ENCODE peak calls at places on chromosomes 3 and 15, in four cellular contexts. One of them, this sample, is unnamed.

GRCh38 chr3:40930131-40930538 is 269.2 kb upstream of the CTNNB1 start:
- DNase-seq in AG10803: no peak
- DNase-seq in AG09309: no peak
- DNase-seq in foreskin fibroblast: no peak
- DNase-seq in this sample: peak

GRCh38 chr15:44081223-44082013 is 113.7 kb downstream of the FRMD5 start:
- DNase-seq in AG10803: peak
- DNase-seq in AG09309: no peak
- DNase-seq in foreskin fibroblast: peak
- DNase-seq in this sample: peak

GRCh38 chr15:31930967-31931366 is 99.3 kb upstream of the CHRNA7 start:
- DNase-seq in AG10803: no peak
- DNase-seq in AG09309: no peak
- DNase-seq in foreskin fibroblast: no peak
- DNase-seq in this sample: no peak

GRCh38 chr3:37183976-37184375 is 9.6 kb upstream of the LRRFIP2 start:
- DNase-seq in AG10803: peak
- DNase-seq in AG09309: no peak
- DNase-seq in foreskin fibroblast: no peak
- DNase-seq in this sample: peak

GRCh38 chr15:70151441-70151840 is 53.7 kb upstream of the TLE3 start:
- DNase-seq in AG10803: no peak
- DNase-seq in AG09309: no peak
- DNase-seq in foreskin fibroblast: no peak
- DNase-seq in this sample: no peak

GRCh38 chr15:93451265-93451664 is 362.3 kb upstream of the RGMA start:
- DNase-seq in AG10803: no peak
- DNase-seq in AG09309: no peak
- DNase-seq in foreskin fibroblast: no peak
- DNase-seq in this sample: no peak

GRCh38 chr15:40192942-40193341 is 32.1 kb downstream of the BUB1B start:
- DNase-seq in AG10803: peak
- DNase-seq in AG09309: no peak
- DNase-seq in foreskin fibroblast: peak
- DNase-seq in this sample: peak

GRCh38 chr3:32719335-32719734 is 34.3 kb downstream of the CNOT10 start:
- DNase-seq in AG10803: no peak
- DNase-seq in AG09309: no peak
- DNase-seq in foreskin fibroblast: no peak
- DNase-seq in this sample: no peak

GRCh38 chr15:65081270-65081669 is 4.7 kb downstream of the KBTBD13 start:
- DNase-seq in AG10803: no peak
- DNase-seq in AG09309: no peak
- DNase-seq in foreskin fibroblast: no peak
- DNase-seq in this sample: no peak

GRCh38 chr15:64500695-64501395 is 40.5 kb downstream of the ZNF609 start:
- DNase-seq in AG10803: no peak
- DNase-seq in AG09309: no peak
- DNase-seq in foreskin fibroblast: no peak
- DNase-seq in this sample: no peak

GRCh38 chr15:81502436-81502835 is 128.4 kb upstream of the TMC3 start:
- DNase-seq in AG10803: no peak
- DNase-seq in AG09309: no peak
- DNase-seq in foreskin fibroblast: no peak
- DNase-seq in this sample: no peak

DNA sequence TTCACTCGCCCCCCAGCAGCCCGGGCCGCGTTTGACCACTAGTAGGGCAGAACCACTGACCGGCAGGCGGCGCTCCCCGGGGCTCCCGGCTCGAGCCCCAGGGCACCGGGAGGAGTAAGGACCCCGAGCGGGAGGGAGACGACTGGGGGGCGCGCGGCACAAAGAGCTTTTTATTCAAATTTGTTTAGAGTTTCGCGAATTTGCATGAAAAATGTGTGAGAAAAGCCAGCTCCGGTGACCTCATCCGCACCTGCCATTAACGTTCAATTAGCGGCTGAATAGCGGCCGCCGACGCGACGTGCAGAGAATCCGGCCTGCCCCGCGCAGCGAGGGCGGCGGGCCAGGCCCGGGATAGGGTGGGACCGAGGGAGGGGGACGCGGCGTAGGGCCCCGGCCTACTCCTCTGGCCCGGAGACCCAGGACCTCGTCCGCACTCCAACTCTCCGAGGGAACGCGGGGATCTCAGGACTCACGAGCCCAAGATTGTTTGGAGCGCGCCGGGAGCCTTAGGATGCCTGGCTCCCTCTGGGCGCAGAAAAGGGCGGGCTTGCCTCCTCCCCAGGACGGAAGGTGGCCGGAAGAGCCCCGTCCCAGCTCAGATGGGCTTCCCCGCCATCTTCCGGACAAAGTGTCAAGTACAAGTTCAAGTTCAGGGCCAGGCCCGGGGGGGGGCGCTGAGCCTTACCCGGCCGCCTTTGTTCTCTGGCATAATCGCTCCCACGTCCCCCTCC is 64.9 kb upstream of the POLG start:
- DNase-seq in AG10803: no peak
- DNase-seq in AG09309: no peak
- DNase-seq in foreskin fibroblast: no peak
- DNase-seq in this sample: no peak
- H3K4me3 ChIP-seq in AG10803: peak
- H3K4me3 ChIP-seq in AG09309: peak
- H3K4me3 ChIP-seq in foreskin fibroblast: no peak
- H3K4me3 ChIP-seq in this sample: no peak

GRCh38 chr3:154781595-154781994 is 298.5 kb upstream of the MME start:
- DNase-seq in AG10803: no peak
- DNase-seq in AG09309: no peak
- DNase-seq in foreskin fibroblast: no peak
- DNase-seq in this sample: no peak
- TF ChIP-seq CTCF in AG10803: peak
- TF ChIP-seq CTCF in AG09309: no peak
- TF ChIP-seq CTCF in foreskin fibroblast: no peak
- TF ChIP-seq CTCF in this sample: peak

DNA sequence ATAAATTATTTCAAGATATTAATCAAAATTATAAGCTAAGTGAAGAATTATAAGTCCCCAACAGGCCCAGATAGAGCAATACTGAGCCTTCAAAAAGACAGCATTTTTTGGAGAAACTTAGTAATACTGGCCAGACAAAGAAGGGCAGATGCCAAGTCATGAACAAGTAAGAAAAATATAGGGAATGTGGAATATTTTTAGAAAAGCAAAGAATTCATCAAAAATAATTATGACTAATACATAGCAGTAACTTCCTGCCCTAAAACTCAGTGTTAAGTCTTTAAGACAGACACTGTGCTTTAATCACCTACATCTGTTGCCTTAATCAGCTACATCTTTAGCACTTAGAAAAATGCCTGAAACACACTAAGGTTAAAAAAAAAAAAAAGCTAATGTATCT is 31.2 kb downstream of the DPH6 start:
- DNase-seq in AG10803: peak
- DNase-seq in AG09309: peak
- DNase-seq in foreskin fibroblast: peak
- DNase-seq in this sample: peak
- H3K4me3 ChIP-seq in AG10803: no peak
- H3K4me3 ChIP-seq in AG09309: no peak
- H3K4me3 ChIP-seq in foreskin fibroblast: no peak
- H3K4me3 ChIP-seq in this sample: no peak

GRCh38 chr3:165622356-165622755 is 214.9 kb downstream of the BCHE start:
- DNase-seq in AG10803: no peak
- DNase-seq in AG09309: no peak
- DNase-seq in foreskin fibroblast: no peak
- DNase-seq in this sample: no peak
- TF ChIP-seq CTCF in AG10803: no peak
- TF ChIP-seq CTCF in AG09309: no peak
- TF ChIP-seq CTCF in foreskin fibroblast: no peak
- TF ChIP-seq CTCF in this sample: no peak

DNA sequence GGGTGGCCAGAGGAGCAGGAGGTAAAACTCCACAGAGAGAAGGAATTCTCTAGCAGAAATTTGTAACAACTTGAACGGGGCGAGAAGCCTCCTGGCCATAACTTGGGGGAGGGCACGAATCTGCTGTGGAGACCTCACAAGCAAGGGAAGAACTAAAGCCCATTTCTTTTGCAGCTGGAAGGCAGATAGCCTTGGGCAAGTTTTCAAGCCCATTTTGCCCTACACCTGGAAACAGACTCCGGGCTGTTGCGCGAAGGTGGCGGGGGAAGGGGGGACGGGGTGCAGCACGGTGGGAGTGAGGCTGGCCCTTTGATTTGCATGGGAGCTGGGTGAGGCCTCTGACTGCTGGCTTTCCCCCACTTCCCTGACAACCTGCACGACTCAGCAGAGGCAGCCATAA is 168.8 kb downstream of the MEGF11 start:
- DNase-seq in AG10803: no peak
- DNase-seq in AG09309: no peak
- DNase-seq in foreskin fibroblast: no peak
- DNase-seq in this sample: no peak
- H3K4me3 ChIP-seq in AG10803: no peak
- H3K4me3 ChIP-seq in AG09309: no peak
- H3K4me3 ChIP-seq in foreskin fibroblast: no peak
- H3K4me3 ChIP-seq in this sample: no peak

This sample was measured in fibroblast of pulmonary artery.